ENCODE peak calls at places on chromosome 12, in four cellular contexts. I, R, J and E are unnamed samples.

GRCh38 chr12:121430821-121431415 is 31.0 kb downstream of the RNF34 start:
- DNase-seq in I (no peak), R (no peak), J (no peak), E (no peak)

GRCh38 chr12:123085046-123085445 is 65.8 kb downstream of the PITPNM2 start:
- DNase-seq in I (no peak), R (no peak), J (no peak), E (no peak)

GRCh38 chr12:4353785-4354208 is 25.7 kb downstream of the FGF23 start:
- DNase-seq in I (peak), R (no peak), J (peak), E (peak)

GRCh38 chr12:86669010-86669409 is 412.8 kb upstream of the MGAT4C start:
- DNase-seq in I (no peak), R (no peak), J (no peak), E (peak)

GRCh38 chr12:123150273-123150803 is 552 bp downstream of the PITPNM2 start:
- DNase-seq in I (no peak), R (no peak), J (no peak), E (no peak)

GRCh38 chr12:21558100-21558679 is 32.1 kb downstream of the SPX start:
- DNase-seq in I (no peak), R (no peak), J (no peak), E (peak)

GRCh38 chr12:115811066-115811465 is 466.4 kb downstream of the MED13L start:
- DNase-seq in I (no peak), R (no peak), J (no peak), E (no peak)

GRCh38 chr12:26861690-26862089 is 28.7 kb upstream of the ITPR2 start:
- DNase-seq in I (no peak), R (no peak), J (no peak), E (no peak)

GRCh38 chr12:11656550-11656949 is 7.1 kb downstream of the ETV6 start:
- DNase-seq in I (no peak), R (no peak), J (no peak), E (peak)

GRCh38 chr12:19574606-19575005 is 135.3 kb downstream of the AEBP2 start:
- DNase-seq in I (no peak), R (peak), J (peak), E (no peak)

GRCh38 chr12:69553626-69554248 is 31.5 kb upstream of the CCT2 start:
- DNase-seq in I (no peak), R (peak), J (no peak), E (peak)

GRCh38 chr12:46269429-46270241 is 792 bp upstream of the SLC38A1 start:
- DNase-seq in I (peak), R (no peak), J (peak), E (peak)

GRCh38 chr12:106663385-106663784 is 80.6 kb downstream of the RFX4 start:
- DNase-seq in I (no peak), R (no peak), J (no peak), E (no peak)

GRCh38 chr12:3200032-3200617 is 122.9 kb downstream of the TSPAN9 start:
- DNase-seq in I (peak), R (peak), J (peak), E (no peak)

GRCh38 chr12:107225626-107226025 is 132.3 kb upstream of the CRY1 start:
- DNase-seq in I (peak), R (peak), J (peak), E (no peak)

GRCh38 chr12:51702582-51702981 is 111.5 kb downstream of the SCN8A start:
- DNase-seq in I (no peak), R (no peak), J (no peak), E (no peak)

GRCh38 chr12:120468271-120468845 is 1.2 kb downstream of the SRSF9 start:
- DNase-seq in I (peak), R (peak), J (peak), E (peak)

GRCh38 chr12:4763549-4763948 is 43.3 kb downstream of the GALNT8 start:
- DNase-seq in I (peak), R (peak), J (peak), E (no peak)

GRCh38 chr12:48795550-48796455 is 6.9 kb upstream of the ADCY6 start:
- DNase-seq in I (peak), R (peak), J (peak), E (peak)

GRCh38 chr12:76341436-76342030 is 6.7 kb downstream of the BBS10 start:
- DNase-seq in I (no peak), R (peak), J (no peak), E (no peak)

GRCh38 chr12:47725893-47726292 is 603 bp upstream of the ENDOU start:
- DNase-seq in I (no peak), R (peak), J (no peak), E (peak)

GRCh38 chr12:7797698-7798398 is 8.6 kb downstream of the NANOG start:
- DNase-seq in I (no peak), R (peak), J (peak), E (no peak)

GRCh38 chr12:50806176-50806575 is 36.5 kb upstream of the TMPRSS12 start:
- DNase-seq in I (no peak), R (peak), J (no peak), E (no peak)

GRCh38 chr12:52380271-52380694 is 5.2 kb downstream of the KRT84 start:
- DNase-seq in I (peak), R (no peak), J (peak), E (peak)

GRCh38 chr12:131511391-131511802 is 199.5 kb upstream of the SFSWAP start:
- DNase-seq in I (peak), R (no peak), J (peak), E (no peak)
- H2AK5ac ChIP-seq in I (no peak), R (no peak), J (no peak), E (no peak)

GRCh38 chr12:124884587-124885438 is 21.1 kb upstream of the SCARB1 start:
- DNase-seq in I (peak), R (no peak), J (peak), E (peak)
- H3K9ac ChIP-seq in I (no peak), R (no peak), J (no peak), E (no peak)

GRCh38 chr12:124610021-124610606 is 42.7 kb upstream of the NCOR2 start:
- DNase-seq in I (no peak), R (no peak), J (no peak), E (no peak)

GRCh38 chr12:124610629-124611558 is 43.5 kb upstream of the NCOR2 start:
- DNase-seq in I (no peak), R (no peak), J (no peak), E (no peak)

GRCh38 chr12:124613151-124613585 is 45.8 kb upstream of the NCOR2 start:
- DNase-seq in I (no peak), R (peak), J (no peak), E (no peak)

GRCh38 chr12:124612392-124612680 is 44.9 kb upstream of the NCOR2 start:
- DNase-seq in I (no peak), R (no peak), J (no peak), E (no peak)

GRCh38 chr12:124611559-124612391 is 44.4 kb upstream of the NCOR2 start:
- DNase-seq in I (no peak), R (no peak), J (no peak), E (no peak)
- H2AK5ac ChIP-seq in I (no peak), R (peak), J (no peak), E (peak)

DNA sequence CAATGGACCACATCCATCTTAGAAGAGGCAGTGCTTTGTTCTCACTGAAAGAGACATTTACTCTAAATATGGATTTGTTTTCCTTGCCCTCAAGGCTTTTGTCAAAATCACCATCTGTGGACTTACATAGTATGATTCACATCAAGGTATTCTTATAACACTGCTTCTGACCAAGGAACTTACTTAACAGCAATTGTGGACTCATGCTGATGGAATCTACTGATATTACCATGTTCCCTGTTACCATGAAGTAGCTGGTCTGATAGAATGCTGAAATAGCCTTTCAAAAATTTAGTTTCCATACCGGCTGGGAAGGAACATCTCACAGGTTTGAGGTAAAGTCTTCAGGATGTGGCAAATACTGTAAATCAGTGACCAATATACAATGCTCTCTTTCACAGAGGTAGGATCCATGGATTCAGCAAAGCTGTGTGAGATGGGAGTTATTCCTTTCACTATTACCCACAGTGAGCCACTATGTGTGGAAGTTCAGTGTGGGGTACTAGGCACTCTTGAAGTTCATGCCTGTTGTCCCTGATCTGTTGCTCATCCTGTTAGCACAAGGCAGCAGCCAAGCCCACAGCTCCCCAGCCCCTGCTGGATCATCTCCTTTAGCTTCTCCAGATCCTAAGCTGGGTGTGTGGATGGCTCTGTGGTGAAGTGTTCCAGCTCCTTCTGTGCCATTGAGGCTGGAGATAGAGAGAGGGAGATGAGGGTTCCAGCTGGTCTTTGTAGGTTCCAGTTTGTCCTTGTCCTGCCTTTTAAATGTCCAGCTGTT is 126.4 kb downstream of the ATP23 start:
- DNase-seq in I (no peak), R (peak), J (peak), E (peak)
- H3K9ac ChIP-seq in I (no peak), R (no peak), J (no peak), E (no peak)

GRCh38 chr12:109946505-109946904 is 46.4 kb downstream of the TCHP start:
- DNase-seq in I (peak), R (peak), J (peak), E (no peak)

GRCh38 chr12:109946913-109947312 is 46.8 kb downstream of the TCHP start:
- DNase-seq in I (no peak), R (no peak), J (no peak), E (no peak)

GRCh38 chr12:109943811-109944210 is 43.7 kb downstream of the TCHP start:
- DNase-seq in I (no peak), R (peak), J (peak), E (peak)

GRCh38 chr12:109944561-109944960 is 44.5 kb downstream of the TCHP start:
- DNase-seq in I (no peak), R (no peak), J (no peak), E (peak)

DNA sequence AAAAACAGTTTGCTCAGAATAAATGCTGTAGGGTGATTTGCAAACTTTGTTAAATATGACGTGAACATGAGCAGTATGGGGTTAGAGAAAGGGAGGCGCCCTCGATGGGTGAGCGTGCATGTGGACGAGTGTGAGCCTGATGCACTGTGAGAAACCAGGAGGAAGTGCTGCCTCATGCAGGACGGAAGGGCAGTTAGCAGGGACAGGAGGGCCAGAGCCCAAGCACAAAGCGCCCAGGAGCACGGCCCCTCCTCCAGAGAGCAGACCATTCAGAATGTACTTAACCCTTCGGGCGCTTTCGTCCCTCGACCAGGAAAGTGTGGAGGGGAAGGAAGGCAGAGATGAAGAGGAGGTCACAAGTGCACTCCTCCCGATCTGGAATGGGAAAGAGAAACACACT is 44.9 kb downstream of the TCHP start:
- DNase-seq in I (peak), R (peak), J (peak), E (no peak)
- H2AK5ac ChIP-seq in I (no peak), R (peak), J (no peak), E (no peak)

DNA sequence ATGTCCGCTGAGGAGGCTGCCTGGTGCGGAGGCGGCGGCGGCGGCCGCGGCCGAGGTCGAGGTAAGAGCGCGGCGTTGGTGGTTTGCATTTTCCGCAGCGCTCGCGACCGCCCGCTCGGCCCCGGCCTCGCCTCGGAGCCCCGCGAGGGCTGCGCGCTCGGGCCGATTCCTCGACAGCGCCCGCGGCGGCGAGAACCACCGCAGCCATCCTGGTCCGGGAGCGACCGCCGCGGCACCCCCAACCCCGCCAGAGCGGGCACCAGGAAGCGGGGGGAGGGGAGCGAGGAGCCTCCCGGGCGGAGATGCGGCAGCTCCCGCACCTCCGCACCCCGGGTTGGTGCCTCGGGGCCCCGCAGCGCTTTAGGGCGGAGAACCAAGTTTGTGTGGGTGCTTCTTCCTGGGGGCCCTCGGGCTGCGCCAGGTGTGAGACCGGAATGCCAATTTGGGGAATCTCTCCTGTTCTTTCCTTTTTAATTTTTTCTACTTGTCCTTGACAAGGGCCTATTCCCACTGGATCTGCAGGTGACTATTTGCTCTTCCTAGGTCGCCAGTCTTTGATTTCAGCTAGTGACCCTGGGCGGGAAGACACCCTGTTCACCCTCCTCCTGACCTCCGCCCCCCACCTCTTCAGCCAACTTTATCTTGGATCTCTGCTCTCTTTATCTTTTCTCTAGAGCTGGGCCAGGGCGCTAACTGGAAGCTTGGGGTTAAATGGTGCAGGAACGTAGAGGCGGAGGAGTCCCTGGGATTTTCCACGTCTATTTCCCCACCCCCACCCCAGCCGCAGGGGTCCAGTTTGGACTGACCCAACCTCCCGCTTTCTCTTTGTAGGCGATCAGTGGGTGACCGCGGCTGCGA is at the start of gene SOCS2:
- DNase-seq in I (peak), R (peak), J (peak), E (peak)
- H3K9ac ChIP-seq in I (peak), R (peak), J (peak), E (peak)

GRCh38 chr12:56373515-56373914 is 10.9 kb upstream of the APOF start:
- DNase-seq in I (no peak), R (no peak), J (no peak), E (no peak)
- H2AK5ac ChIP-seq in I (no peak), R (no peak), J (no peak), E (no peak)

GRCh38 chr12:116971222-116971621 is 60.5 kb downstream of the FBXW8 start:
- DNase-seq in I (no peak), R (no peak), J (no peak), E (no peak)

GRCh38 chr12:116977465-116978380 is 67.0 kb downstream of the FBXW8 start:
- DNase-seq in I (no peak), R (no peak), J (peak), E (peak)

GRCh38 chr12:116980083-116980482 is 69.3 kb downstream of the FBXW8 start:
- DNase-seq in I (no peak), R (no peak), J (peak), E (peak)

GRCh38 chr12:116979109-116979508 is 68.4 kb downstream of the FBXW8 start:
- DNase-seq in I (no peak), R (no peak), J (no peak), E (no peak)

GRCh38 chr12:116975779-116976393 is 65.1 kb downstream of the FBXW8 start:
- DNase-seq in I (no peak), R (peak), J (no peak), E (no peak)
- H3K9ac ChIP-seq in I (no peak), R (no peak), J (no peak), E (no peak)

GRCh38 chr12:54133663-54134375 is 55.0 kb downstream of the SMUG1 start:
- DNase-seq in I (no peak), R (no peak), J (no peak), E (no peak)

GRCh38 chr12:54135621-54136027 is 53.2 kb downstream of the SMUG1 start:
- DNase-seq in I (no peak), R (no peak), J (no peak), E (no peak)

GRCh38 chr12:54132979-54133378 is 55.8 kb downstream of the SMUG1 start:
- DNase-seq in I (no peak), R (no peak), J (no peak), E (no peak)

GRCh38 chr12:54134850-54135249 is 53.9 kb downstream of the SMUG1 start:
- DNase-seq in I (no peak), R (no peak), J (no peak), E (no peak)

DNA sequence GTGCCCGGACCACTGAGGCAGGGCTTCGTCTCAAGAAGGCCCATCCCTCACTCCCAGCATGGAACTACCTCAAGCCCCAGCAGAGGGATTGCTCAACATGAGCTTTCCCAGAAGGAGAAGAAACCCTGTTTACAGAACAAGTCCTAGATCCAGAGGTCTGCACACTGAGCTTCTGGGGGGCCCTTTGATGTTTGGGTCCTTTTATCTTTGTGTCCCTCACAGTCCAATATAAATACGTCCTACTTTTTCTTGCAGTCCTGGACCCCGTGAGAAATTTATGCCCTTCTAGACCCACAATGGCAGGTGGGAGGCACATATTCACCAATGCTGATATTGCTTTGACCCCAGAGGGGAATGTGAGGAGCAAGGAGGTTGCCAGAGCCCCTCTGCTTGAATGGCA is 54.4 kb downstream of the SMUG1 start:
- DNase-seq in I (no peak), R (no peak), J (no peak), E (no peak)
- H2AK5ac ChIP-seq in I (no peak), R (no peak), J (no peak), E (no peak)